ENCODE peak calls at places on chromosome 18, in seven cellular contexts. One of them, this sample, is unnamed. For H3K36me3, the result is how much of the 10 kb centered on the place peaks cover.

GRCh38 chr18:24987271-24987932 is 364.6 kb downstream of the ZNF521 start:
- DNase-seq in heart left ventricle: no peak
- DNase-seq in iPS DF 6.9: no peak
- DNase-seq in cardiac muscle cell: no peak
- DNase-seq in right lobe of liver: no peak
- DNase-seq in tibial artery: peak
- DNase-seq in CD4-positive, alpha-beta memory T cell: no peak
- DNase-seq in this sample: no peak

GRCh38 chr18:46343940-46344372 is 239.8 kb downstream of the HAUS1 start:
- DNase-seq in heart left ventricle: peak
- DNase-seq in iPS DF 6.9: no peak
- DNase-seq in cardiac muscle cell: no peak
- DNase-seq in right lobe of liver: peak
- DNase-seq in tibial artery: peak
- DNase-seq in CD4-positive, alpha-beta memory T cell: peak
- DNase-seq in this sample: no peak

GRCh38 chr18:50458366-50458765 is 83.5 kb downstream of the SKA1 start:
- DNase-seq in heart left ventricle: no peak
- DNase-seq in iPS DF 6.9: no peak
- DNase-seq in cardiac muscle cell: no peak
- DNase-seq in right lobe of liver: no peak
- DNase-seq in tibial artery: no peak
- DNase-seq in CD4-positive, alpha-beta memory T cell: no peak
- DNase-seq in this sample: no peak

GRCh38 chr18:46335551-46336059 is 231.4 kb downstream of the HAUS1 start:
- DNase-seq in heart left ventricle: no peak
- DNase-seq in iPS DF 6.9: peak
- DNase-seq in cardiac muscle cell: peak
- DNase-seq in right lobe of liver: no peak
- DNase-seq in tibial artery: no peak
- DNase-seq in CD4-positive, alpha-beta memory T cell: no peak
- DNase-seq in this sample: no peak

GRCh38 chr18:57846258-57846657 is 43.1 kb upstream of the ATP8B1 start:
- DNase-seq in heart left ventricle: no peak
- DNase-seq in iPS DF 6.9: no peak
- DNase-seq in cardiac muscle cell: peak
- DNase-seq in right lobe of liver: no peak
- DNase-seq in tibial artery: no peak
- DNase-seq in CD4-positive, alpha-beta memory T cell: no peak
- DNase-seq in this sample: no peak

GRCh38 chr18:51588616-51589015 is 391.1 kb upstream of the MEX3C start:
- DNase-seq in heart left ventricle: no peak
- DNase-seq in iPS DF 6.9: no peak
- DNase-seq in cardiac muscle cell: no peak
- DNase-seq in right lobe of liver: no peak
- DNase-seq in tibial artery: no peak
- DNase-seq in CD4-positive, alpha-beta memory T cell: no peak
- DNase-seq in this sample: no peak

GRCh38 chr18:59621027-59621426 is 76.2 kb downstream of the CCBE1 start:
- DNase-seq in heart left ventricle: no peak
- DNase-seq in iPS DF 6.9: no peak
- DNase-seq in cardiac muscle cell: no peak
- DNase-seq in right lobe of liver: no peak
- DNase-seq in tibial artery: no peak
- DNase-seq in CD4-positive, alpha-beta memory T cell: no peak
- DNase-seq in this sample: no peak

GRCh38 chr18:657998-658946 is 819 bp downstream of the TYMS start:
- DNase-seq in heart left ventricle: peak
- DNase-seq in iPS DF 6.9: no peak
- DNase-seq in cardiac muscle cell: peak
- DNase-seq in right lobe of liver: peak
- DNase-seq in tibial artery: peak
- DNase-seq in CD4-positive, alpha-beta memory T cell: no peak
- DNase-seq in this sample: no peak

GRCh38 chr18:40810371-40810770 is 1144.7 kb upstream of the PIK3C3 start:
- DNase-seq in heart left ventricle: no peak
- DNase-seq in iPS DF 6.9: no peak
- DNase-seq in cardiac muscle cell: no peak
- DNase-seq in right lobe of liver: no peak
- DNase-seq in tibial artery: no peak
- DNase-seq in CD4-positive, alpha-beta memory T cell: no peak
- DNase-seq in this sample: no peak

GRCh38 chr18:37493352-37493935 is 72.2 kb downstream of the CELF4 start:
- DNase-seq in heart left ventricle: no peak
- DNase-seq in iPS DF 6.9: no peak
- DNase-seq in cardiac muscle cell: no peak
- DNase-seq in right lobe of liver: no peak
- DNase-seq in tibial artery: no peak
- DNase-seq in CD4-positive, alpha-beta memory T cell: no peak
- DNase-seq in this sample: no peak

GRCh38 chr18:7457276-7457675 is 109.8 kb upstream of the PTPRM start:
- DNase-seq in heart left ventricle: no peak
- DNase-seq in iPS DF 6.9: no peak
- DNase-seq in cardiac muscle cell: no peak
- DNase-seq in right lobe of liver: no peak
- DNase-seq in tibial artery: no peak
- DNase-seq in CD4-positive, alpha-beta memory T cell: no peak
- DNase-seq in this sample: no peak

GRCh38 chr18:13570856-13571495 is 155.4 kb downstream of the FAM210A start:
- DNase-seq in heart left ventricle: no peak
- DNase-seq in iPS DF 6.9: no peak
- DNase-seq in cardiac muscle cell: no peak
- DNase-seq in right lobe of liver: no peak
- DNase-seq in tibial artery: no peak
- DNase-seq in CD4-positive, alpha-beta memory T cell: no peak
- DNase-seq in this sample: no peak

GRCh38 chr18:73458186-73458964 is 590.6 kb upstream of the NETO1 start:
- DNase-seq in heart left ventricle: no peak
- DNase-seq in iPS DF 6.9: no peak
- DNase-seq in cardiac muscle cell: no peak
- DNase-seq in right lobe of liver: no peak
- DNase-seq in tibial artery: no peak
- DNase-seq in CD4-positive, alpha-beta memory T cell: no peak
- DNase-seq in this sample: no peak

GRCh38 chr18:45774065-45774521 is 50.1 kb downstream of the SLC14A1 start:
- DNase-seq in heart left ventricle: no peak
- DNase-seq in iPS DF 6.9: no peak
- DNase-seq in cardiac muscle cell: no peak
- DNase-seq in right lobe of liver: no peak
- DNase-seq in tibial artery: no peak
- DNase-seq in CD4-positive, alpha-beta memory T cell: no peak
- DNase-seq in this sample: no peak

GRCh38 chr18:37261246-37261927 is 304.2 kb downstream of the CELF4 start:
- DNase-seq in heart left ventricle: peak
- DNase-seq in iPS DF 6.9: no peak
- DNase-seq in cardiac muscle cell: no peak
- DNase-seq in right lobe of liver: no peak
- DNase-seq in tibial artery: no peak
- DNase-seq in CD4-positive, alpha-beta memory T cell: no peak
- DNase-seq in this sample: no peak

GRCh38 chr18:74831571-74832250 is 234.0 kb downstream of the ZNF407 start:
- DNase-seq in heart left ventricle: no peak
- DNase-seq in iPS DF 6.9: no peak
- DNase-seq in cardiac muscle cell: no peak
- DNase-seq in right lobe of liver: no peak
- DNase-seq in tibial artery: no peak
- DNase-seq in CD4-positive, alpha-beta memory T cell: no peak
- DNase-seq in this sample: no peak

GRCh38 chr18:54772081-54772480 is 56.2 kb upstream of the RAB27B start:
- DNase-seq in heart left ventricle: no peak
- DNase-seq in iPS DF 6.9: no peak
- DNase-seq in cardiac muscle cell: no peak
- DNase-seq in right lobe of liver: no peak
- DNase-seq in tibial artery: no peak
- DNase-seq in CD4-positive, alpha-beta memory T cell: no peak
- DNase-seq in this sample: no peak

GRCh38 chr18:57210101-57210661 is 63.3 kb downstream of the BOD1L2 start:
- DNase-seq in heart left ventricle: no peak
- DNase-seq in iPS DF 6.9: no peak
- DNase-seq in cardiac muscle cell: peak
- DNase-seq in right lobe of liver: peak
- DNase-seq in tibial artery: peak
- DNase-seq in CD4-positive, alpha-beta memory T cell: no peak
- DNase-seq in this sample: peak

GRCh38 chr18:60060578-60060977 is 160.8 kb downstream of the PMAIP1 start:
- DNase-seq in heart left ventricle: no peak
- DNase-seq in iPS DF 6.9: no peak
- DNase-seq in cardiac muscle cell: no peak
- DNase-seq in right lobe of liver: no peak
- DNase-seq in tibial artery: no peak
- DNase-seq in CD4-positive, alpha-beta memory T cell: no peak
- DNase-seq in this sample: no peak

GRCh38 chr18:23247896-23248295 is 112.6 kb downstream of the CABLES1 start:
- DNase-seq in heart left ventricle: no peak
- DNase-seq in iPS DF 6.9: no peak
- DNase-seq in cardiac muscle cell: no peak
- DNase-seq in right lobe of liver: no peak
- DNase-seq in tibial artery: no peak
- DNase-seq in CD4-positive, alpha-beta memory T cell: no peak
- DNase-seq in this sample: no peak

GRCh38 chr18:23249348-23249747 is 114.1 kb downstream of the CABLES1 start:
- DNase-seq in heart left ventricle: no peak
- DNase-seq in iPS DF 6.9: no peak
- DNase-seq in cardiac muscle cell: no peak
- DNase-seq in right lobe of liver: no peak
- DNase-seq in tibial artery: no peak
- DNase-seq in CD4-positive, alpha-beta memory T cell: no peak
- DNase-seq in this sample: no peak

GRCh38 chr18:23248826-23249225 is 113.5 kb downstream of the CABLES1 start:
- DNase-seq in heart left ventricle: no peak
- DNase-seq in iPS DF 6.9: no peak
- DNase-seq in cardiac muscle cell: no peak
- DNase-seq in right lobe of liver: no peak
- DNase-seq in tibial artery: no peak
- DNase-seq in CD4-positive, alpha-beta memory T cell: no peak
- DNase-seq in this sample: no peak

GRCh38 chr18:23253630-23254029 is 118.3 kb downstream of the CABLES1 start:
- DNase-seq in heart left ventricle: no peak
- DNase-seq in iPS DF 6.9: no peak
- DNase-seq in cardiac muscle cell: no peak
- DNase-seq in right lobe of liver: no peak
- DNase-seq in tibial artery: no peak
- DNase-seq in CD4-positive, alpha-beta memory T cell: no peak
- DNase-seq in this sample: no peak

DNA sequence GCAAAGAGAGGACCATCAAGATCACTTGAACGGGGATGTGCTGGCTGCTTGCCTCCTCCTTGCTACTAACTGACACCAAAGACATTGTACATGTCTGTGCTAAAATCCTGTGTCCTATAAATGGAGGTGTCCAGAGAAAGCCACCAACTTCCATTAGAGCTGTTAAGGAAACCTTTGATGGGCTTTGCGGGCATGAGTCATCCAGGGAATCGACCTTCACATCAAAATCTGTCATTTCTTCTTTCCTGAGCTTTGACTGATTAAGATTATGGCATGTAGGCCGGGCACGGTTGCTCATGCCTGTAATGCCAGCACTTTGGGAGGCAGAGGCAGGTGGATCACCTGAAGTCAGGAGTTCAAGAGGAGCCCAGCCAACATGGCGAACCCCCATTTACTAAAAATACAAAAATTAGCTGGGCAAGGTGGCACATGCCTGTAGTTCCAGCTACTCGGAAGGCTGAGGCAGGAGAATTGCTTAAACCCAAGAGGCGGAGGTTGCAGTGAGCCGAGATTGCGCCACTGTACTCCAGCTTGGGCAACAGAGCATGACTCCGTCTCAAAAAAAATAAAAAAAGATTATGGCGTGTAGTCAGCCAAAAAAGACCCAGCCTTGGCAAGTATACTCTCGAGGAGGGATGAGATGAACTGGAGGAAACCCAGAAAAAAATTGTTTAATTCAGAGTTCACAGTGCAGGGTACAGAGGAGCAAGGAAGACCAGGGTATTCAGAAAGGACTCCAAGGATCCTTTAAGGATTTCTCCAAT is 115.8 kb downstream of the CABLES1 start:
- DNase-seq in heart left ventricle: peak
- DNase-seq in iPS DF 6.9: no peak
- DNase-seq in cardiac muscle cell: no peak
- DNase-seq in right lobe of liver: no peak
- DNase-seq in tibial artery: peak
- DNase-seq in CD4-positive, alpha-beta memory T cell: no peak
- DNase-seq in this sample: no peak
- H3K36me3 ChIP-seq in heart left ventricle: under half
- H3K36me3 ChIP-seq in iPS DF 6.9: under half
- H3K36me3 ChIP-seq in cardiac muscle cell: under half
- H3K36me3 ChIP-seq in right lobe of liver: under half
- H3K36me3 ChIP-seq in tibial artery: half or more
- H3K36me3 ChIP-seq in CD4-positive, alpha-beta memory T cell: under half
- H3K36me3 ChIP-seq in this sample: under half

DNA sequence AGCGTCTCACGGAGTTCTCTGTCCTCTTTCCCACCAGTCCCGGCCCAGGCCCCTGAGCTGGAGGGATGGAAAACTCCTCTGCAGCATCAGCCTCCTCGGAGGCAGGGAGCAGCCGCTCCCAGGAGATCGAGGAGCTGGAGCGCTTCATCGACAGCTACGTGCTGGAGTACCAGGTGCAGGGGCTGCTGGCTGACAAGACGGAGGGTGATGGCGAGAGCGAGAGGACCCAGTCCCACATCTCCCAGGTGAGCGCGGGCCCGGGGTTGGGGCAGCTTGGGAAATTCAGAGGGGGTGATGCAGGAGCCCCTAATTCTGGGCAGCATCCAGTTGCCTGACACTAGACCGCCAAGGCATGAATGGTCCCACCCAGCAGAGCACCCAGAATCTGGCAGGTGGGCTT is 80.7 kb downstream of the CTIF start:
- DNase-seq in heart left ventricle: no peak
- DNase-seq in iPS DF 6.9: no peak
- DNase-seq in cardiac muscle cell: no peak
- DNase-seq in right lobe of liver: no peak
- DNase-seq in tibial artery: no peak
- DNase-seq in CD4-positive, alpha-beta memory T cell: no peak
- DNase-seq in this sample: no peak
- H3K36me3 ChIP-seq in heart left ventricle: under half
- H3K36me3 ChIP-seq in iPS DF 6.9: under half
- H3K36me3 ChIP-seq in cardiac muscle cell: under half
- H3K36me3 ChIP-seq in right lobe of liver: under half
- H3K36me3 ChIP-seq in tibial artery: under half
- H3K36me3 ChIP-seq in CD4-positive, alpha-beta memory T cell: under half
- H3K36me3 ChIP-seq in this sample: under half

DNA sequence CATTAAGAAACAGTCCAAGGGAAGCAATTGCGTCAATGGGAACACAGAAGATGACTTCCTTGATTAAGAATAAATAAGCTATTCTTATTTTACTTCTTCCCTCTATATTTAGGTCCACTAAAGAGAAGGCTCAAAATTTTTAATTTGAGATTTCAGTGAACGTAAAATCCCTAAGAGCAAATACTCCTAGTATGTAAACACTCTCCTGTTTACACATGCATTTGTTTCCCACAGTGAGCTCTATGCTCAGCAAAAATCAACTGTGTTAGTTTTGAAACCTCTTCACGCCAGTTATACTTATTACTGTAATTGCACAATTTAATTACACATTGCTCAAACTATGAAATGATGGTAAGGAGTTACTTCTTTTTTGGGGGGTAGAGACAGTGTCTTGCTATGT is 8.8 kb downstream of the SLC39A6 start:
- DNase-seq in heart left ventricle: no peak
- DNase-seq in iPS DF 6.9: no peak
- DNase-seq in cardiac muscle cell: no peak
- DNase-seq in right lobe of liver: no peak
- DNase-seq in tibial artery: no peak
- DNase-seq in CD4-positive, alpha-beta memory T cell: no peak
- DNase-seq in this sample: no peak
- H3K36me3 ChIP-seq in heart left ventricle: half or more
- H3K36me3 ChIP-seq in iPS DF 6.9: under half
- H3K36me3 ChIP-seq in cardiac muscle cell: under half
- H3K36me3 ChIP-seq in right lobe of liver: under half
- H3K36me3 ChIP-seq in tibial artery: half or more
- H3K36me3 ChIP-seq in CD4-positive, alpha-beta memory T cell: under half
- H3K36me3 ChIP-seq in this sample: under half

GRCh38 chr18:23003289-23003688 is 70.2 kb downstream of the RBBP8 start:
- DNase-seq in heart left ventricle: no peak
- DNase-seq in iPS DF 6.9: no peak
- DNase-seq in cardiac muscle cell: no peak
- DNase-seq in right lobe of liver: no peak
- DNase-seq in tibial artery: no peak
- DNase-seq in CD4-positive, alpha-beta memory T cell: no peak
- DNase-seq in this sample: no peak
- H3K36me3 ChIP-seq in heart left ventricle: under half
- H3K36me3 ChIP-seq in iPS DF 6.9: under half
- H3K36me3 ChIP-seq in cardiac muscle cell: under half
- H3K36me3 ChIP-seq in right lobe of liver: under half
- H3K36me3 ChIP-seq in tibial artery: under half
- H3K36me3 ChIP-seq in CD4-positive, alpha-beta memory T cell: under half
- H3K36me3 ChIP-seq in this sample: under half